ENCODE peak calls at places on chromosomes 16 and 17, in seven cellular contexts. O, M, J, X, K, R and V are unnamed samples.

GRCh38 chr16:84045818-84046470 is 3.3 kb upstream of the SLC38A8 start:
- DNase-seq in K (no peak), X (no peak), M (peak; percentile 14), J (no peak), R (no peak), O (no peak), V (no peak)

GRCh38 chr16:3501783-3502400 is 1.1 kb downstream of the CLUAP1 start:
- DNase-seq in X (no peak), K (no peak), R (no peak), O (no peak), J (no peak), M (no peak), V (no peak)

GRCh38 chr17:36935681-36936454 is 1.4 kb upstream of the LHX1 start:
- DNase-seq in M (peak; percentile 68), X (no peak), O (no peak), J (no peak), R (no peak), K (no peak), V (no peak)

GRCh38 chr16:84360170-84360569 is 8.2 kb upstream of the ATP2C2 start:
- DNase-seq in K (no peak), R (no peak), O (no peak), M (no peak), X (no peak), J (no peak), V (no peak)

GRCh38 chr16:84928679-84929420 is 82.5 kb downstream of the ZDHHC7 start:
- DNase-seq in M (peak; percentile 68), J (peak; percentile 43), K (no peak), X (peak; percentile 84), O (no peak), R (peak; percentile 69), V (peak; percentile 79)

GRCh38 chr17:69170377-69170776 is 28.7 kb upstream of the ABCA6 start:
- DNase-seq in R (no peak), M (no peak), J (no peak), O (no peak), K (no peak), X (no peak), V (no peak)

GRCh38 chr17:33990943-33991706 is 264.0 kb upstream of the CCL2 start:
- DNase-seq in M (no peak), J (no peak), O (no peak), X (no peak), K (no peak), R (no peak), V (no peak)

GRCh38 chr17:51430581-51430980 is 170.2 kb downstream of the UTP18 start:
- DNase-seq in M (no peak), X (no peak), O (no peak), K (no peak), R (no peak), J (no peak), V (no peak)

GRCh38 chr16:81443688-81444447 is 740 bp upstream of the CMIP start:
- DNase-seq in O (no peak), R (peak; percentile 46), X (no peak), J (no peak), M (peak; percentile 77), K (peak; percentile 75), V (no peak)

GRCh38 chr16:18933501-18933900 is 7.3 kb upstream of the SMG1 start:
- DNase-seq in K (no peak), X (no peak), R (no peak), O (no peak), M (no peak), J (no peak), V (no peak)

GRCh38 chr17:72452286-72453173 is 331.7 kb downstream of the SOX9 start:
- DNase-seq in O (no peak), X (no peak), R (no peak), K (no peak), J (no peak), M (no peak), V (no peak)

GRCh38 chr16:3734084-3734757 is 16.9 kb upstream of the TRAP1 start:
- DNase-seq in R (no peak), O (no peak), K (no peak), X (no peak), M (no peak), J (no peak), V (no peak)

GRCh38 chr16:2487903-2488531 is 13.1 kb downstream of the TBC1D24 start:
- DNase-seq in K (no peak), M (no peak), J (no peak), X (no peak), R (no peak), O (no peak), V (no peak)

GRCh38 chr17:50468120-50469004 is at the start of gene CHAD:
- DNase-seq in O (no peak), M (no peak), R (no peak), X (no peak), J (no peak), K (peak; percentile 32), V (no peak)

GRCh38 chr17:8060274-8060673 is 21.4 kb downstream of the ALOX15B start:
- DNase-seq in M (no peak), O (no peak), J (peak; percentile 87), R (peak; percentile 48), X (peak; percentile 54), K (no peak), V (peak; percentile 57)

GRCh38 chr17:72774251-72774650 is 318.2 kb downstream of the SLC39A11 start:
- DNase-seq in X (no peak), J (no peak), K (no peak), M (no peak), O (no peak), R (no peak), V (no peak)

GRCh38 chr16:57202095-57202886 is 16.2 kb downstream of the RSPRY1 start:
- DNase-seq in M (no peak), K (no peak), J (no peak), R (no peak), O (no peak), X (no peak), V (no peak)

GRCh38 chr16:85421338-85422123 is 191.6 kb upstream of the GSE1 start:
- DNase-seq in K (peak; percentile 51), X (peak; percentile 17), O (no peak), R (no peak), M (peak; percentile 41), J (no peak), V (no peak)

GRCh38 chr16:873243-873661 is 72.7 kb upstream of the GNG13 start:
- DNase-seq in J (no peak), M (no peak), R (no peak), K (peak; percentile 9), X (no peak), O (no peak), V (no peak)

GRCh38 chr16:870856-871561 is 70.5 kb upstream of the GNG13 start:
- DNase-seq in K (peak; percentile 14), X (no peak), R (no peak), M (no peak), O (no peak), J (no peak), V (no peak)

GRCh38 chr16:873889-874288 is 73.4 kb upstream of the GNG13 start:
- DNase-seq in M (no peak), X (no peak), K (peak; percentile 14), J (no peak), O (no peak), R (no peak), V (peak; percentile 75)

GRCh38 chr16:871562-872330 is 71.2 kb upstream of the GNG13 start:
- DNase-seq in J (no peak), M (no peak), O (no peak), X (no peak), R (no peak), K (peak; percentile 19), V (no peak)

DNA sequence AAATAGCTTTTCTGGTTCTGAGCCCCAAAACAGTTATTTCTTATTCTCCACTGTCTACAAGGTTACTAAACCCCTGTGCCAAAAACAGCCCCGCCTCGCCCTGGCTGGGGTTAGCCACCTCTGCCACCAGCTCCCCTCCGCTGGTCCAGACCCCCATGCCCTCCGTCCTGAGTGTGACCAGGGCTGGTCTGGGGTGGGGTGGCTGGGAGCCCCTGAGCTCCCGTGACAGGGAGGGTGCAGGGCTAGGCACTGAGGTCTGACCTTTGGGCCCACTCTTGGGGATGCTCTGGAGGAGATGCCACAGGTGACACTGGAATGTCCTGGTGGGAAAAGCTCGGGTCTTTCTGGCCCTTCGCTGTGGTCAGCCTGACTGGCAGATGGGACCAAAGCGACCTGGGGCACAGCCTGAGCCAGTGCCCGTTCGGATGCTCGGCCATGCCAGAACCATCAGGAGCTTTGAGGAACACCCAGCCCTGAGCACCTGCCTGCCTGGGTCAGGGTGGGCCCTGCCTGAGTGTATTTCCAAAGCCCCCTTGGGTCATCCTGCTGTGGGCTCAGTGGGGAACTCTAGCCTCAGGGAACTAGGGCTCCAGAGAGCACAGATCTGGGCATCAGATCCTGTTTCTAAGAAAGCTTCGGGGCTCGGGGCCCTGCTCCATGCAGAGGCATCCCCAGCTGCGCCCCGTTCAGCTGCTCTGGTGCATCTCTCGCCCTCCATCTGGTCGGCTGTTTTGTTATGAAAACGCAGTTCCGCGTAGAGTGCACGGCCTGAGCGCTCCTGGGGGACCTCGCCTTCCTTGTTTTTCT is 72.1 kb upstream of the GNG13 start:
- DNase-seq in X (no peak), K (peak; percentile 11), J (no peak), M (no peak), R (no peak), O (no peak), V (peak; percentile 37)
- H3K9me3 ChIP-seq in X (no peaks in the 10 kb centered on the region), K (no peaks in the 10 kb centered on the region), J (no peaks in the 10 kb centered on the region), M (no peaks in the 10 kb centered on the region), R (no peaks in the 10 kb centered on the region), O (peaks cover 2% of the 10 kb centered on the region), V (no peaks in the 10 kb centered on the region)

GRCh38 chr16:31916056-31916488 is 42.5 kb downstream of the ZNF267 start:
- DNase-seq in M (no peak), J (no peak), X (no peak), K (no peak), R (no peak), O (no peak), V (no peak)

GRCh38 chr16:31920373-31920772 is 46.8 kb downstream of the ZNF267 start:
- DNase-seq in J (no peak), M (no peak), X (no peak), K (no peak), R (no peak), O (no peak), V (no peak)
- H3K9me3 ChIP-seq in J (peaks cover 53% of the 10 kb centered on the region), M (peaks cover 81% of the 10 kb centered on the region), X (peaks cover 67% of the 10 kb centered on the region), K (peaks cover 19% of the 10 kb centered on the region), R (peaks cover 95% of the 10 kb centered on the region), O (peaks cover 29% of the 10 kb centered on the region), V (peaks cover 95% of the 10 kb centered on the region)

GRCh38 chr16:35732046-35732810 is 2272.8 kb downstream of the TP53TG3F start:
- DNase-seq in J (no peak), O (no peak), R (no peak), M (no peak), X (no peak), K (no peak), V (no peak)

GRCh38 chr16:35730251-35730650 is 2270.8 kb downstream of the TP53TG3F start:
- DNase-seq in O (no peak), M (no peak), R (no peak), J (no peak), K (no peak), X (no peak), V (no peak)

GRCh38 chr16:35733971-35734702 is 2274.7 kb downstream of the TP53TG3F start:
- DNase-seq in M (no peak), X (no peak), J (no peak), R (no peak), K (no peak), O (no peak), V (no peak)

GRCh38 chr16:35733278-35733965 is 2274.0 kb downstream of the TP53TG3F start:
- DNase-seq in R (no peak), M (no peak), X (no peak), J (no peak), K (no peak), O (peak; percentile 92), V (no peak)

GRCh38 chr16:35731341-35732040 is 2272.1 kb downstream of the TP53TG3F start:
- DNase-seq in R (no peak), O (no peak), J (no peak), X (no peak), K (no peak), M (no peak), V (no peak)
- H3K9me3 ChIP-seq in R (no peaks in the 10 kb centered on the region), O (no peaks in the 10 kb centered on the region), J (no peaks in the 10 kb centered on the region), X (no peaks in the 10 kb centered on the region), K (no peaks in the 10 kb centered on the region), M (peaks cover 91% of the 10 kb centered on the region), V (peaks cover 3% of the 10 kb centered on the region)

GRCh38 chr17:57919912-57920311 is 35.3 kb downstream of the CUEDC1 start:
- DNase-seq in K (no peak), X (no peak), J (no peak), R (no peak), M (no peak), O (no peak), V (no peak)
- H3K9me3 ChIP-seq in K (no peaks in the 10 kb centered on the region), X (no peaks in the 10 kb centered on the region), J (no peaks in the 10 kb centered on the region), R (no peaks in the 10 kb centered on the region), M (no peaks in the 10 kb centered on the region), O (no peaks in the 10 kb centered on the region), V (no peaks in the 10 kb centered on the region)